ENCODE peak calls at places on chromosome 21, in six cellular contexts. M is AG04450, N is upper lobe of right lung, F is spleen, U is Peyer's patch, A is HCT116. L is an unnamed sample.

GRCh38 chr21:36676039-36676950 is 22.6 kb upstream of the SIM2 start:
- DNase-seq in M (no peak), N (no peak), F (no peak), U (no peak), A (no peak), L (no peak)

GRCh38 chr21:46317710-46318463 is 5.8 kb downstream of the C21orf58 start:
- DNase-seq in M (no peak), N (no peak), F (no peak), U (no peak), A (no peak), L (no peak)

GRCh38 chr21:16579538-16579937 is 849.8 kb downstream of the USP25 start:
- DNase-seq in M (no peak), N (no peak), F (no peak), U (no peak), A (no peak), L (no peak)

GRCh38 chr21:35294231-35294898 is 245.3 kb upstream of the RUNX1 start:
- DNase-seq in M (no peak), N (no peak), F (no peak), U (peak), A (peak), L (no peak)

GRCh38 chr21:16040601-16041000 is 310.8 kb downstream of the USP25 start:
- DNase-seq in M (no peak), N (no peak), F (no peak), U (no peak), A (no peak), L (no peak)

GRCh38 chr21:31374430-31374829 is 30.4 kb upstream of the TIAM1 start:
- DNase-seq in M (no peak), N (no peak), F (no peak), U (no peak), A (no peak), L (no peak)

GRCh38 chr21:36792505-36792967 is 93.6 kb downstream of the SIM2 start:
- DNase-seq in M (no peak), N (no peak), F (no peak), U (no peak), A (no peak), L (no peak)

GRCh38 chr21:17467392-17467791 is 45.5 kb upstream of the CXADR start:
- DNase-seq in M (no peak), N (no peak), F (no peak), U (no peak), A (no peak), L (no peak)

GRCh38 chr21:41562101-41563000 is 54.4 kb upstream of the TMPRSS2 start:
- DNase-seq in M (no peak), N (peak), F (no peak), U (peak), A (no peak), L (no peak)

GRCh38 chr21:26962516-26963305 is 4.2 kb downstream of the ADAMTS5 start:
- DNase-seq in M (no peak), N (no peak), F (no peak), U (no peak), A (no peak), L (no peak)

GRCh38 chr21:21187579-21187978 is 189.4 kb downstream of the NCAM2 start:
- DNase-seq in M (no peak), N (no peak), F (no peak), U (no peak), A (no peak), L (no peak)

GRCh38 chr21:44874240-44874496 is 678 bp upstream of the PTTG1IP start:
- DNase-seq in M (no peak), N (no peak), F (no peak), U (no peak), A (no peak), L (no peak)
- H3K4me3 ChIP-seq in M (peak), N (peak), F (peak), U (peak), A (no peak), L (peak)

GRCh38 chr21:33428669-33429068 is 25.5 kb downstream of the IFNGR2 start:
- DNase-seq in M (no peak), N (peak), F (no peak), U (no peak), A (no peak), L (no peak)
- H3K27ac ChIP-seq in M (no peak), N (no peak), F (peak), U (peak), A (no peak), L (no peak)

GRCh38 chr21:28427356-28428022 is 565.2 kb downstream of the LTN1 start:
- DNase-seq in M (no peak), N (no peak), F (no peak), U (no peak), A (no peak), L (no peak)

GRCh38 chr21:28431022-28431421 is 561.7 kb downstream of the LTN1 start:
- DNase-seq in M (no peak), N (no peak), F (no peak), U (no peak), A (no peak), L (no peak)

GRCh38 chr21:28431527-28432200 is 561.0 kb downstream of the LTN1 start:
- DNase-seq in M (no peak), N (no peak), F (no peak), U (no peak), A (no peak), L (no peak)

GRCh38 chr21:28426545-28426944 is 566.1 kb downstream of the LTN1 start:
- DNase-seq in M (no peak), N (no peak), F (no peak), U (no peak), A (no peak), L (no peak)

DNA sequence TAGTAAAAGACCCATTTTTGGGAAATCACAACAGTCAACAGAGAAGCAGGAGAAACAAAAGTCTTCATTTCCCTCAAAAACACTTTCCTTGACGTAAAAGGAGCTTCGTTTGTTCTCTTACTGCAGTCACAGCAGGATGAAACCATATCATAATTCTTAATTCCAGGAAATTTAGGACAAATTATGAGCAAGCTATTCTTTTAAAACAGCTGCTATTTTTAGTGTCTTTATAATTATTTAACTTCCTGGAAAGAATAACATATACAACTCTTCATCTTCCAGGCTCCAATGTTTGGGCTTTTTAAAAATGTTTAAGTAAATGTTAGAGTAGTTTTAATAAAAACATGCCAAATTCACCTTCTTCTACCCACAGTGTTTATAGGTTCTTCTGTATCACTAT is 563.5 kb downstream of the LTN1 start:
- DNase-seq in M (no peak), N (no peak), F (no peak), U (no peak), A (no peak), L (no peak)
- H3K4me3 ChIP-seq in M (no peak), N (no peak), F (no peak), U (no peak), A (no peak), L (no peak)

GRCh38 chr21:34158866-34159616 is 85.7 kb downstream of the MRPS6 start:
- DNase-seq in M (no peak), N (no peak), F (no peak), U (no peak), A (no peak), L (no peak)
- H3K27ac ChIP-seq in M (no peak), N (no peak), F (no peak), U (no peak), A (no peak), L (no peak)

DNA sequence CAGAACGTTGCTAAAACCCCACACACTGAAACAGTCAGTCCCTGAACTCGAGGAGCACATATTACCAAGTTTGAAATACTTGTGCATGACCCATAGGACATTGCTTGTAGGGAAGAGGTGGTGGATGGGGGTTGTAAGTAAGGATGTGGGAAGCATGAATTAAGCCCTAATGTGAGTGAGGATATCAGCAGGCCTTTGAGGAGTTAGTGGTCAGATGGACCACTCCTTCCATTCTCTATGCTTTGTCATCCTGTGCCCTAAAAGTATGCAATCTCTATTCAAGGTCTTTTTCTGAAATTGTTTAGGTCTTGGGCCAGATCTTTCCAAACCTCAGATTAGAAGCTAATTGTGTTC is 70.9 kb upstream of the SAMSN1 start:
- DNase-seq in M (no peak), N (no peak), F (no peak), U (no peak), A (no peak), L (no peak)
- H3K4me3 ChIP-seq in M (no peak), N (no peak), F (no peak), U (no peak), A (no peak), L (no peak)

DNA sequence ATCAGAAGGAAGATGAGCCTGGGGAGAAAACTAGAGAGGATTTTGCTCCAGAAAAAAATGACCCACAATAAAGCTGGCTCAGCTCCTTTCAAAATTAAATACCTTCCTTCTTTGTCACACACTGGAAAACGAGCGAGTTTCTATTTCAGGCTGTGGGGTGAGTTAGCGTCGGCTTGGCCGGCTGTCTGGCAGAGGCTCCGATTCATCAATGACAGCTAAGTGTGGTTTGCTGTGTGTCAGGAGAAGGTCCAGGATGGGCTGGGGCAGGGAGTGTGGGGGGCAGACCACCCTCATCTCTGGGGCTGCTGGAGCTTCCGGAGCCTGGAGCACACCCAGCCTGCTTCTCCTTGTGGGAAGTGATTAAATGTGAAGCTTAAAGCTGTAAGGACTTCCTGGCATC is 120.2 kb downstream of the ETS2 start:
- DNase-seq in M (peak), N (peak), F (no peak), U (peak), A (no peak), L (no peak)
- H3K27ac ChIP-seq in M (peak), N (peak), F (peak), U (peak), A (no peak), L (no peak)

DNA sequence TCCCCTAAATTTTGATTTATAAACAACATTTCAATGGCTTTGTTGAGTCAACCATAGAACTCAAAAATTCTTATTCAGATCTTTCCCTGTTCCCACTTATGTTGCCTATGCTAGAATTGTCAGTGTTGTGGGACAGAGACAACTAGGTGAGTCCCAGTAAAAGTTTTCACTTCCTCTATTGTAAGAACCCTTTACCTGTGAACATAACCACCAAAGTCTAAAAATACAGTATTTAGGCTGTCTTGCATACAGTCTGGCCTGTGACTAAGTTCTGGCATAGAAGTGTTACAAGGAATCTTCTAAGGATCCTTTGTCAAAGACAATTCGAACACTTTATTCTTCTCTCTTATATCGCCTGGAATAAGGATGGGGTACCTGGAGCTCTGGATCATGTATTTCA is 1047.9 kb upstream of the NCAM2 start:
- DNase-seq in M (no peak), N (no peak), F (no peak), U (no peak), A (no peak), L (no peak)
- H3K4me3 ChIP-seq in M (no peak), N (no peak), F (no peak), U (no peak), A (no peak), L (no peak)